ENCODE peak calls at places on chromosomes 6 and 20, in four cellular contexts. One of them, this sample, is unnamed.

GRCh38 chr6:25485820-25486559 is 166.0 kb upstream of the SCGN start:
- DNase-seq in astrocyte: no peak
- DNase-seq in GM12865: no peak
- DNase-seq in endothelial cell: no peak
- DNase-seq in this sample: no peak

GRCh38 chr6:41636803-41637178 is 1.5 kb upstream of the MDFI start:
- DNase-seq in endothelial cell: peak; percentile 56
- DNase-seq in astrocyte: no peak
- DNase-seq in GM12865: no peak
- DNase-seq in this sample: peak; percentile 38

GRCh38 chr6:138987643-138988468 is at the start of gene REPS1:
- DNase-seq in astrocyte: peak; percentile 71
- DNase-seq in GM12865: peak; percentile 95
- DNase-seq in endothelial cell: peak; percentile 98
- DNase-seq in this sample: peak; percentile 98

GRCh38 chr20:24660651-24661050 is 191.2 kb downstream of the SYNDIG1 start:
- DNase-seq in endothelial cell: no peak
- DNase-seq in GM12865: no peak
- DNase-seq in astrocyte: no peak
- DNase-seq in this sample: no peak

GRCh38 chr20:60254901-60255411 is 296.7 kb downstream of the CDH26 start:
- DNase-seq in GM12865: no peak
- DNase-seq in astrocyte: peak; percentile 40
- DNase-seq in endothelial cell: no peak
- DNase-seq in this sample: no peak

GRCh38 chr20:52748235-52748950 is 223.8 kb upstream of the TSHZ2 start:
- DNase-seq in GM12865: no peak
- DNase-seq in astrocyte: no peak
- DNase-seq in endothelial cell: no peak
- DNase-seq in this sample: no peak

GRCh38 chr6:132130530-132131298 is 179.5 kb upstream of the CCN2 start:
- DNase-seq in endothelial cell: no peak
- DNase-seq in GM12865: peak; percentile 6
- DNase-seq in astrocyte: peak; percentile 84
- DNase-seq in this sample: no peak

GRCh38 chr6:56226946-56227879 is 20.2 kb downstream of the COL21A1 start:
- DNase-seq in GM12865: no peak
- DNase-seq in astrocyte: peak; percentile 41
- DNase-seq in endothelial cell: no peak
- DNase-seq in this sample: no peak

GRCh38 chr6:127550403-127550802 is 26.6 kb upstream of the C6orf58 start:
- DNase-seq in astrocyte: peak; percentile 74
- DNase-seq in endothelial cell: no peak
- DNase-seq in GM12865: no peak
- DNase-seq in this sample: no peak

GRCh38 chr6:125558907-125559306 is 190.5 kb upstream of the HEY2 start:
- DNase-seq in GM12865: no peak
- DNase-seq in astrocyte: no peak
- DNase-seq in endothelial cell: no peak
- DNase-seq in this sample: no peak

GRCh38 chr20:8427419-8428065 is 295.5 kb downstream of the PLCB1 start:
- DNase-seq in GM12865: no peak
- DNase-seq in astrocyte: no peak
- DNase-seq in endothelial cell: no peak
- DNase-seq in this sample: no peak

GRCh38 chr20:34997171-34997570 is 41.5 kb downstream of the MYH7B start:
- DNase-seq in astrocyte: no peak
- DNase-seq in endothelial cell: no peak
- DNase-seq in GM12865: no peak
- DNase-seq in this sample: no peak

GRCh38 chr6:92380803-92381601 is 1038.4 kb downstream of the EPHA7 start:
- DNase-seq in astrocyte: no peak
- DNase-seq in endothelial cell: no peak
- DNase-seq in GM12865: peak; percentile 9
- DNase-seq in this sample: no peak

GRCh38 chr6:140281236-140281635 is 906.8 kb upstream of the CITED2 start:
- DNase-seq in endothelial cell: no peak
- DNase-seq in astrocyte: peak; percentile 37
- DNase-seq in GM12865: no peak
- DNase-seq in this sample: no peak

GRCh38 chr6:50663806-50664205 is 49.5 kb upstream of the TFAP2D start:
- DNase-seq in GM12865: no peak
- DNase-seq in endothelial cell: no peak
- DNase-seq in astrocyte: no peak
- DNase-seq in this sample: no peak

GRCh38 chr6:41670703-41671360 is 32.6 kb downstream of the MDFI start:
- DNase-seq in endothelial cell: no peak
- DNase-seq in GM12865: no peak
- DNase-seq in astrocyte: no peak
- DNase-seq in this sample: no peak

GRCh38 chr6:42555477-42556457 is 8.1 kb upstream of the UBR2 start:
- DNase-seq in endothelial cell: no peak
- DNase-seq in GM12865: peak; percentile 58
- DNase-seq in astrocyte: no peak
- DNase-seq in this sample: no peak

GRCh38 chr6:14671261-14671681 is 553.7 kb downstream of the CD83 start:
- DNase-seq in astrocyte: peak; percentile 96
- DNase-seq in endothelial cell: no peak
- DNase-seq in GM12865: no peak
- DNase-seq in this sample: no peak

GRCh38 chr6:43736844-43737243 is 33.2 kb upstream of the VEGFA start:
- DNase-seq in endothelial cell: no peak
- DNase-seq in GM12865: no peak
- DNase-seq in astrocyte: no peak
- DNase-seq in this sample: no peak

GRCh38 chr20:36101201-36101600 is 53.3 kb upstream of the EPB41L1 start:
- DNase-seq in endothelial cell: no peak
- DNase-seq in astrocyte: no peak
- DNase-seq in GM12865: no peak
- DNase-seq in this sample: no peak

GRCh38 chr6:148193063-148193680 is 149.5 kb upstream of the SASH1 start:
- DNase-seq in GM12865: no peak
- DNase-seq in endothelial cell: no peak
- DNase-seq in astrocyte: peak; percentile 78
- DNase-seq in this sample: no peak

GRCh38 chr6:71388068-71388744 is 99.6 kb downstream of the OGFRL1 start:
- DNase-seq in endothelial cell: no peak
- DNase-seq in astrocyte: no peak
- DNase-seq in GM12865: peak; percentile 15
- DNase-seq in this sample: no peak

GRCh38 chr6:71388846-71389543 is 100.4 kb downstream of the OGFRL1 start:
- DNase-seq in GM12865: no peak
- DNase-seq in endothelial cell: no peak
- DNase-seq in astrocyte: peak; percentile 50
- DNase-seq in this sample: no peak

GRCh38 chr6:71385111-71385822 is 96.7 kb downstream of the OGFRL1 start:
- DNase-seq in endothelial cell: no peak
- DNase-seq in GM12865: no peak
- DNase-seq in astrocyte: no peak
- DNase-seq in this sample: no peak

GRCh38 chr6:71386215-71386614 is 97.6 kb downstream of the OGFRL1 start:
- DNase-seq in endothelial cell: no peak
- DNase-seq in GM12865: no peak
- DNase-seq in astrocyte: no peak
- DNase-seq in this sample: no peak

DNA sequence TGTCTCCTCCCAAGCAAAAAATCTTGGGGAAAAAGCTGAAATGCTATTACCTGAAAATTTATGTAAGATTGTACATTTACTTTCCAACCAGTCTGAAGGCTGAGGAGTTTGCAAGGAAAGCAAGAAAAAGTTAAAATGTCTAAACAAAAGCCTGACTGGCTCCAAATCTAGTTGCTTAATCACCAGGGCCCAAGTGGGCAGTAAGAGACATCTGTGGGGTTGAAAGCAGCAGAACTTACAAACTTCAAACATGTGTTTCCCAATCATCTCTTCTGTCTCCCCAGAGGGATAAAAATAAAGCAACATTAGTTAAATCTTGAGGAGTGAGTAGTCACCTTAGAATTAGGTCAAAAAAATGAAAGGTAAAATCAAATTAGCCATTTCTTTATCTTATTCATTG is 98.6 kb downstream of the OGFRL1 start:
- DNase-seq in astrocyte: no peak
- DNase-seq in GM12865: no peak
- DNase-seq in endothelial cell: no peak
- DNase-seq in this sample: no peak
- TF ChIP-seq CTCF in astrocyte: no peak
- TF ChIP-seq CTCF in GM12865: no peak
- TF ChIP-seq CTCF in endothelial cell: no peak
- TF ChIP-seq CTCF in this sample: no peak

GRCh38 chr6:166556871-166557322 is 29.6 kb downstream of the RAMACL start:
- DNase-seq in endothelial cell: no peak
- DNase-seq in astrocyte: peak; percentile 93
- DNase-seq in GM12865: no peak
- DNase-seq in this sample: no peak
- TF ChIP-seq CTCF in endothelial cell: no peak
- TF ChIP-seq CTCF in astrocyte: no peak
- TF ChIP-seq CTCF in GM12865: no peak
- TF ChIP-seq CTCF in this sample: no peak

DNA sequence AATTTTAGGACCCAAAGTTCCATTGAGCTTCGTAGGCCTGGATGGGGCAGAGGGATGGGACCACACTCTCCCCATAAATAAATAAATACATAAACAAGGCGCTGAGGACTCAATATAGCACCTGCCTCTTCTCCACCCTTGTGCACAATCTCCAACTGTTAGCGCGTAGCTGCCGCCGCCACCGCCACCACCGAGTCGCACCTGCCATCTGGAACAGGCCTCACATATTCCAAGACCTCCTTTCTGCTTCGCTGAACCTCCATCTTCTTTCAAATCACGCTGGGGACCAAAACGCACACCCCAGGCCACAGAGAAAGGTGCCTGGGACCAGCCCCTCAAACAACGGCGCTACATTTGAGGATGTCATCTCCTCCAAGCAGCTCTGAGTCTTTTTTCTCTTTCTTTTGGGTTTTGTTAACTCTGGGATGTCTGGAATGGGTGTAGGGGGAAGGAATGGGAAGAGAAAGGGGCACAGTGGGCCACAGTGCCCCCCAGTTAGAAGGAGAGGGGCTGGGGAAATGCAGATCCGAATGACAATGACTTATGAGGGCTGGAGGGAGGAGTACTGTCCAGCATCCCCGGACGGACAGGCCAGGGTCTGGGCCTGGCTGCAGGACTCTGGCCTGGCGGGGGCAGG is 49.7 kb downstream of the NOL4L start:
- DNase-seq in endothelial cell: no peak
- DNase-seq in astrocyte: no peak
- DNase-seq in GM12865: no peak
- DNase-seq in this sample: no peak
- TF ChIP-seq CTCF in endothelial cell: no peak
- TF ChIP-seq CTCF in astrocyte: no peak
- TF ChIP-seq CTCF in GM12865: no peak
- TF ChIP-seq CTCF in this sample: no peak

GRCh38 chr20:44734938-44735337 is 10.7 kb upstream of the KCNK15 start:
- DNase-seq in endothelial cell: peak; percentile 32
- DNase-seq in astrocyte: peak; percentile 30
- DNase-seq in GM12865: no peak
- DNase-seq in this sample: no peak
- TF ChIP-seq CTCF in endothelial cell: peak; percentile 16
- TF ChIP-seq CTCF in astrocyte: peak; percentile 33
- TF ChIP-seq CTCF in GM12865: no peak
- TF ChIP-seq CTCF in this sample: peak; percentile 11

GRCh38 chr6:159655409-159655988 is 37.5 kb downstream of the SOD2 start:
- DNase-seq in endothelial cell: no peak
- DNase-seq in GM12865: no peak
- DNase-seq in astrocyte: no peak
- DNase-seq in this sample: no peak

DNA sequence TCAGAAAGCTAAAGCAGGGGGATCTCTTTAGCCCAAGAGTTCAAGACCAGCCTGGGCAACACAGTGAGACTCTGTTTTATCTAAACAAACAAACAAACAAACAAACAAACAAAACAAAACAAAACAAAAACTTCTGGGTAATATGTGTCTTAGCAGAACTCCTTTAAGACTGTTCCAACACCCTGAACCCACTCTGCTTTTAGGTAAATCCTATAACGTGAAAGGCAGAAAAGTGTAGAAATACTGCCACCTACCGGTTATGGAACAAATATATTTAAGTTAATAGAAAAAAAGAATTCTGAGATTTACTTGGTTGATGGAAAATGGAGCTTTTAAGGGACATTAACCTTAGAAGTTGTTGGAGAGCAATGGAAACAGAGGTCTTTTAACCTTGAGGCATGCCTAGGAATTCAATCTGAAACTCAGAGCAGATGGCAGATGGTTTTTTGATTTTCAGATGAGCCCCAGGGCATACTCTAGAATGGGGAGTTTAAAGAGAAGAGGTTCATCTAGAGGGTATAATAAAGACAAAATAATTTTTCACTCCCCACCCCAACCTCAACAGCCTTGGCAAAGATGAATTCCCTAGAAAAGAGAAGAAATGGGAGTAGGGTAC is 38.5 kb downstream of the SOD2 start:
- DNase-seq in astrocyte: peak; percentile 34
- DNase-seq in endothelial cell: no peak
- DNase-seq in GM12865: peak; percentile 59
- DNase-seq in this sample: peak; percentile 14
- TF ChIP-seq CTCF in astrocyte: peak; percentile 60
- TF ChIP-seq CTCF in endothelial cell: peak; percentile 96
- TF ChIP-seq CTCF in GM12865: peak; percentile 37
- TF ChIP-seq CTCF in this sample: peak; percentile 66

GRCh38 chr20:62952373-62953166 is at the start of gene SLC17A9:
- DNase-seq in endothelial cell: peak; percentile 41
- DNase-seq in astrocyte: peak; percentile 10
- DNase-seq in GM12865: peak; percentile 92
- DNase-seq in this sample: peak; percentile 50
- TF ChIP-seq CTCF in endothelial cell: no peak
- TF ChIP-seq CTCF in astrocyte: no peak
- TF ChIP-seq CTCF in GM12865: peak; percentile 32
- TF ChIP-seq CTCF in this sample: no peak

GRCh38 chr6:154373971-154374370 is 17.4 kb upstream of the IPCEF1 start:
- DNase-seq in endothelial cell: no peak
- DNase-seq in GM12865: no peak
- DNase-seq in astrocyte: no peak
- DNase-seq in this sample: no peak

GRCh38 chr6:154371337-154371736 is 14.7 kb upstream of the IPCEF1 start:
- DNase-seq in astrocyte: no peak
- DNase-seq in endothelial cell: no peak
- DNase-seq in GM12865: no peak
- DNase-seq in this sample: no peak

GRCh38 chr6:154367333-154367732 is 10.7 kb upstream of the IPCEF1 start:
- DNase-seq in GM12865: no peak
- DNase-seq in astrocyte: no peak
- DNase-seq in endothelial cell: no peak
- DNase-seq in this sample: no peak

GRCh38 chr6:154367839-154368695 is 11.5 kb upstream of the IPCEF1 start:
- DNase-seq in endothelial cell: no peak
- DNase-seq in GM12865: no peak
- DNase-seq in astrocyte: no peak
- DNase-seq in this sample: no peak

GRCh38 chr6:154370545-154370944 is 13.9 kb upstream of the IPCEF1 start:
- DNase-seq in endothelial cell: peak; percentile 10
- DNase-seq in astrocyte: peak; percentile 34
- DNase-seq in GM12865: peak; percentile 10
- DNase-seq in this sample: no peak
- TF ChIP-seq CTCF in endothelial cell: no peak
- TF ChIP-seq CTCF in astrocyte: peak; percentile 44
- TF ChIP-seq CTCF in GM12865: peak; percentile 5
- TF ChIP-seq CTCF in this sample: no peak